ENCODE peak calls at places on chromosomes 2 and 18, in six cellular contexts. One of them, this sample, is unnamed.

GRCh38 chr2:212712466-212712865 is 173.9 kb upstream of the ERBB4 start:
- ATAC-seq in HCT116: no peak
- ATAC-seq in pancreas: no peak
- ATAC-seq in WTC11: no peak
- ATAC-seq in A549: no peak
- ATAC-seq in activated CD8-positive, alpha-beta T cell treated with anti-CD3 and anti-CD28 coated beads, Interleukin-2, amount 10 ng/mL, durations not matched to agents 7 days and 5 days: no peak
- ATAC-seq in this sample: no peak

GRCh38 chr2:10980886-10981425 is 69.2 kb downstream of the KCNF1 start:
- ATAC-seq in A549: no peak
- ATAC-seq in HCT116: no peak
- ATAC-seq in activated CD8-positive, alpha-beta T cell treated with anti-CD3 and anti-CD28 coated beads, Interleukin-2, amount 10 ng/mL, durations not matched to agents 7 days and 5 days: no peak
- ATAC-seq in WTC11: no peak
- ATAC-seq in pancreas: no peak
- ATAC-seq in this sample: no peak

GRCh38 chr2:230723363-230723762 is 10.7 kb downstream of the CAB39 start:
- ATAC-seq in A549: no peak
- ATAC-seq in pancreas: no peak
- ATAC-seq in WTC11: peak
- ATAC-seq in activated CD8-positive, alpha-beta T cell treated with anti-CD3 and anti-CD28 coated beads, Interleukin-2, amount 10 ng/mL, durations not matched to agents 7 days and 5 days: peak
- ATAC-seq in HCT116: no peak
- ATAC-seq in this sample: no peak

GRCh38 chr2:178324072-178324471 is 126.9 kb downstream of the PRKRA start:
- ATAC-seq in A549: no peak
- ATAC-seq in HCT116: no peak
- ATAC-seq in WTC11: no peak
- ATAC-seq in activated CD8-positive, alpha-beta T cell treated with anti-CD3 and anti-CD28 coated beads, Interleukin-2, amount 10 ng/mL, durations not matched to agents 7 days and 5 days: no peak
- ATAC-seq in pancreas: no peak
- ATAC-seq in this sample: no peak

GRCh38 chr2:175931751-175932295 is 70.2 kb downstream of the LNPK start:
- ATAC-seq in activated CD8-positive, alpha-beta T cell treated with anti-CD3 and anti-CD28 coated beads, Interleukin-2, amount 10 ng/mL, durations not matched to agents 7 days and 5 days: no peak
- ATAC-seq in pancreas: no peak
- ATAC-seq in WTC11: no peak
- ATAC-seq in HCT116: no peak
- ATAC-seq in A549: no peak
- ATAC-seq in this sample: peak

GRCh38 chr2:51291762-51292370 is 259.9 kb upstream of the NRXN1 start:
- ATAC-seq in WTC11: peak
- ATAC-seq in A549: no peak
- ATAC-seq in HCT116: no peak
- ATAC-seq in activated CD8-positive, alpha-beta T cell treated with anti-CD3 and anti-CD28 coated beads, Interleukin-2, amount 10 ng/mL, durations not matched to agents 7 days and 5 days: no peak
- ATAC-seq in pancreas: no peak
- ATAC-seq in this sample: no peak

GRCh38 chr2:72350852-72351251 is 203.2 kb upstream of the CYP26B1 start:
- ATAC-seq in WTC11: peak
- ATAC-seq in pancreas: no peak
- ATAC-seq in A549: no peak
- ATAC-seq in HCT116: no peak
- ATAC-seq in activated CD8-positive, alpha-beta T cell treated with anti-CD3 and anti-CD28 coated beads, Interleukin-2, amount 10 ng/mL, durations not matched to agents 7 days and 5 days: no peak
- ATAC-seq in this sample: no peak

GRCh38 chr2:227614740-227615139 is at the start of gene SCYGR3:
- ATAC-seq in A549: no peak
- ATAC-seq in WTC11: no peak
- ATAC-seq in HCT116: no peak
- ATAC-seq in activated CD8-positive, alpha-beta T cell treated with anti-CD3 and anti-CD28 coated beads, Interleukin-2, amount 10 ng/mL, durations not matched to agents 7 days and 5 days: no peak
- ATAC-seq in pancreas: no peak
- ATAC-seq in this sample: no peak

GRCh38 chr2:237074211-237074993 is 11.3 kb upstream of the COPS8 start:
- ATAC-seq in activated CD8-positive, alpha-beta T cell treated with anti-CD3 and anti-CD28 coated beads, Interleukin-2, amount 10 ng/mL, durations not matched to agents 7 days and 5 days: no peak
- ATAC-seq in HCT116: no peak
- ATAC-seq in WTC11: no peak
- ATAC-seq in A549: no peak
- ATAC-seq in pancreas: no peak
- ATAC-seq in this sample: no peak

GRCh38 chr2:68853035-68853434 is 18.2 kb downstream of the BMP10 start:
- ATAC-seq in A549: no peak
- ATAC-seq in activated CD8-positive, alpha-beta T cell treated with anti-CD3 and anti-CD28 coated beads, Interleukin-2, amount 10 ng/mL, durations not matched to agents 7 days and 5 days: no peak
- ATAC-seq in pancreas: no peak
- ATAC-seq in WTC11: no peak
- ATAC-seq in HCT116: no peak
- ATAC-seq in this sample: no peak

GRCh38 chr2:159506179-159506578 is 110.2 kb downstream of the BAZ2B start:
- ATAC-seq in pancreas: no peak
- ATAC-seq in A549: no peak
- ATAC-seq in WTC11: no peak
- ATAC-seq in HCT116: no peak
- ATAC-seq in activated CD8-positive, alpha-beta T cell treated with anti-CD3 and anti-CD28 coated beads, Interleukin-2, amount 10 ng/mL, durations not matched to agents 7 days and 5 days: no peak
- ATAC-seq in this sample: no peak

GRCh38 chr18:37590346-37590745 is 24.7 kb upstream of the CELF4 start:
- ATAC-seq in WTC11: no peak
- ATAC-seq in A549: no peak
- ATAC-seq in activated CD8-positive, alpha-beta T cell treated with anti-CD3 and anti-CD28 coated beads, Interleukin-2, amount 10 ng/mL, durations not matched to agents 7 days and 5 days: no peak
- ATAC-seq in HCT116: no peak
- ATAC-seq in pancreas: no peak
- ATAC-seq in this sample: no peak

GRCh38 chr2:204104821-204105220 is 168.3 kb downstream of the ICOS start:
- ATAC-seq in activated CD8-positive, alpha-beta T cell treated with anti-CD3 and anti-CD28 coated beads, Interleukin-2, amount 10 ng/mL, durations not matched to agents 7 days and 5 days: no peak
- ATAC-seq in WTC11: no peak
- ATAC-seq in A549: no peak
- ATAC-seq in HCT116: no peak
- ATAC-seq in pancreas: no peak
- ATAC-seq in this sample: no peak

GRCh38 chr2:152175368-152176112 is at the start of gene STAM2:
- ATAC-seq in A549: peak
- ATAC-seq in activated CD8-positive, alpha-beta T cell treated with anti-CD3 and anti-CD28 coated beads, Interleukin-2, amount 10 ng/mL, durations not matched to agents 7 days and 5 days: peak
- ATAC-seq in pancreas: peak
- ATAC-seq in HCT116: peak
- ATAC-seq in WTC11: peak
- ATAC-seq in this sample: peak

GRCh38 chr2:30236591-30237245 is 5.4 kb downstream of the LBH start:
- ATAC-seq in HCT116: no peak
- ATAC-seq in WTC11: no peak
- ATAC-seq in A549: no peak
- ATAC-seq in pancreas: no peak
- ATAC-seq in activated CD8-positive, alpha-beta T cell treated with anti-CD3 and anti-CD28 coated beads, Interleukin-2, amount 10 ng/mL, durations not matched to agents 7 days and 5 days: no peak
- ATAC-seq in this sample: no peak

GRCh38 chr18:13577091-13577697 is 149.2 kb downstream of the FAM210A start:
- ATAC-seq in HCT116: no peak
- ATAC-seq in activated CD8-positive, alpha-beta T cell treated with anti-CD3 and anti-CD28 coated beads, Interleukin-2, amount 10 ng/mL, durations not matched to agents 7 days and 5 days: peak
- ATAC-seq in A549: no peak
- ATAC-seq in pancreas: no peak
- ATAC-seq in WTC11: no peak
- ATAC-seq in this sample: peak

GRCh38 chr2:200335657-200336056 is 29.2 kb downstream of the SPATS2L start:
- ATAC-seq in activated CD8-positive, alpha-beta T cell treated with anti-CD3 and anti-CD28 coated beads, Interleukin-2, amount 10 ng/mL, durations not matched to agents 7 days and 5 days: no peak
- ATAC-seq in WTC11: peak
- ATAC-seq in A549: peak
- ATAC-seq in HCT116: no peak
- ATAC-seq in pancreas: peak
- ATAC-seq in this sample: no peak

GRCh38 chr2:54879598-54880355 is 156.3 kb downstream of the EML6 start:
- ATAC-seq in A549: no peak
- ATAC-seq in pancreas: no peak
- ATAC-seq in activated CD8-positive, alpha-beta T cell treated with anti-CD3 and anti-CD28 coated beads, Interleukin-2, amount 10 ng/mL, durations not matched to agents 7 days and 5 days: no peak
- ATAC-seq in WTC11: no peak
- ATAC-seq in HCT116: no peak
- ATAC-seq in this sample: no peak

GRCh38 chr2:3755277-3755676 is 51.9 kb downstream of the DCDC2C start:
- ATAC-seq in WTC11: no peak
- ATAC-seq in pancreas: no peak
- ATAC-seq in activated CD8-positive, alpha-beta T cell treated with anti-CD3 and anti-CD28 coated beads, Interleukin-2, amount 10 ng/mL, durations not matched to agents 7 days and 5 days: no peak
- ATAC-seq in HCT116: no peak
- ATAC-seq in A549: no peak
- ATAC-seq in this sample: no peak

GRCh38 chr2:88668862-88669261 is 22.6 kb upstream of the RPIA start:
- ATAC-seq in activated CD8-positive, alpha-beta T cell treated with anti-CD3 and anti-CD28 coated beads, Interleukin-2, amount 10 ng/mL, durations not matched to agents 7 days and 5 days: no peak
- ATAC-seq in HCT116: no peak
- ATAC-seq in WTC11: no peak
- ATAC-seq in pancreas: peak
- ATAC-seq in A549: no peak
- ATAC-seq in this sample: no peak

GRCh38 chr2:110904410-110905148 is 172.2 kb downstream of the ACOXL start:
- ATAC-seq in HCT116: no peak
- ATAC-seq in activated CD8-positive, alpha-beta T cell treated with anti-CD3 and anti-CD28 coated beads, Interleukin-2, amount 10 ng/mL, durations not matched to agents 7 days and 5 days: no peak
- ATAC-seq in A549: no peak
- ATAC-seq in pancreas: no peak
- ATAC-seq in WTC11: peak
- ATAC-seq in this sample: no peak

This sample was measured in SK-N-SH treated with all-trans-retinoic acid at 6 μM for 48 hours.